ENCODE peak calls at places on chromosome 17, in six cellular contexts. N is adipocyte; T is stimulated activated CD4-positive, alpha-beta T cell treated with anti-CD3 and anti-CD28 coated beads, Interleukin-15, amount 100 ng/mL, for 1 hour; H is lung; Z is lower leg skin; P is EL. U is an unnamed sample.

GRCh38 chr17:32331243-32332040 is 10.5 kb downstream of the C17orf75 start:
- DNase-seq in N (no peak), T (no peak), H (no peak), P (no peak), Z (no peak), U (no peak)

GRCh38 chr17:3015890-3016289 is 47.5 kb downstream of the OR1D5 start:
- DNase-seq in H (no peak), T (no peak), P (peak), N (no peak), Z (no peak), U (no peak)

GRCh38 chr17:80866050-80866793 is 125.4 kb upstream of the CHMP6 start:
- DNase-seq in Z (peak), N (peak), P (peak), H (peak), T (peak), U (peak)

GRCh38 chr17:68600123-68600880 is 865 bp downstream of the FAM20A start:
- DNase-seq in Z (no peak), P (no peak), T (no peak), H (peak), N (peak), U (peak)

GRCh38 chr17:82271401-82271800 is 2.1 kb downstream of the CSNK1D start:
- DNase-seq in T (no peak), P (no peak), H (no peak), Z (no peak), N (no peak), U (no peak)

GRCh38 chr17:21228111-21228510 is 14.2 kb upstream of the TMEM11 start:
- DNase-seq in N (no peak), Z (no peak), T (no peak), P (no peak), H (no peak), U (no peak)

GRCh38 chr17:34166394-34166793 is 88.7 kb upstream of the CCL2 start:
- DNase-seq in N (no peak), Z (no peak), P (no peak), T (no peak), H (no peak), U (no peak)

GRCh38 chr17:78819402-78819801 is 21.2 kb downstream of the USP36 start:
- DNase-seq in H (no peak), Z (no peak), N (no peak), T (no peak), P (no peak), U (no peak)

GRCh38 chr17:18976201-18976600 is 24.2 kb downstream of the SLC5A10 start:
- DNase-seq in H (no peak), N (no peak), Z (no peak), P (no peak), T (no peak), U (no peak)

GRCh38 chr17:12732366-12732765 is 56.9 kb upstream of the ARHGAP44 start:
- DNase-seq in H (no peak), T (no peak), Z (no peak), N (no peak), P (no peak), U (no peak)

GRCh38 chr17:3667366-3668278 is 756 bp downstream of the TAX1BP3 start:
- DNase-seq in Z (peak), H (peak), P (peak), N (peak), T (no peak), U (peak)

GRCh38 chr17:75908201-75908600 is 3.5 kb upstream of the MRPL38 start:
- DNase-seq in N (no peak), T (no peak), Z (no peak), P (no peak), H (peak), U (no peak)

GRCh38 chr17:57294075-57294474 is 37.8 kb downstream of the MSI2 start:
- DNase-seq in N (no peak), Z (no peak), H (no peak), P (no peak), T (no peak), U (no peak)

GRCh38 chr17:5500247-5500803 is 14.0 kb downstream of the MIS12 start:
- DNase-seq in N (no peak), P (peak), H (no peak), T (no peak), Z (no peak), U (peak)

GRCh38 chr17:9935408-9935807 is 30.3 kb upstream of the RCVRN start:
- DNase-seq in Z (no peak), H (no peak), T (no peak), P (no peak), N (peak), U (no peak)

GRCh38 chr17:81440511-81441244 is 45.4 kb downstream of the BAHCC1 start:
- DNase-seq in N (peak), T (no peak), H (no peak), P (no peak), Z (no peak), U (peak)

GRCh38 chr17:79670537-79671386 is 59.9 kb upstream of the RBFOX3 start:
- DNase-seq in Z (no peak), N (no peak), H (no peak), P (no peak), T (no peak), U (no peak)

GRCh38 chr17:65902831-65903549 is 288.9 kb downstream of the CEP112 start:
- DNase-seq in H (no peak), Z (no peak), T (no peak), P (no peak), N (no peak), U (no peak)

GRCh38 chr17:27542841-27543463 is 86.7 kb downstream of the KSR1 start:
- DNase-seq in T (no peak), Z (no peak), H (no peak), P (no peak), N (no peak), U (no peak)

GRCh38 chr17:50728881-50729765 is 9.7 kb downstream of the LUC7L3 start:
- DNase-seq in Z (no peak), H (no peak), N (no peak), T (no peak), P (no peak), U (no peak)

GRCh38 chr17:82118815-82119380 is 20.9 kb upstream of the FASN start:
- DNase-seq in P (no peak), T (no peak), H (no peak), N (no peak), Z (no peak), U (no peak)

U was measured in mesothelial cell of epicardium.